ENCODE peak calls at places on chromosomes 7 and 10, in four cellular contexts. T is brain microvascular endothelial cell, A is IMR-90, X is RWPE2. G is an unnamed sample. For H3K36me3, the result is how much of the 10 kb centered on the place peaks cover.

GRCh38 chr7:133822816-133823552 is 304.2 kb upstream of the LRGUK start:
- DNase-seq in X (no peak), T (no peak), A (no peak), G (no peak)

GRCh38 chr10:52216852-52217251 is 97.2 kb upstream of the DKK1 start:
- DNase-seq in A (peak), X (no peak), T (peak), G (peak)

GRCh38 chr10:114779803-114780609 is 41.6 kb upstream of the FHIP2A start:
- DNase-seq in A (peak), T (peak), X (no peak), G (peak)

GRCh38 chr10:131856441-131857094 is 44.2 kb upstream of the PPP2R2D start:
- DNase-seq in X (no peak), A (no peak), T (no peak), G (no peak)

GRCh38 chr7:54477083-54477482 is 65.1 kb upstream of the VSTM2A start:
- DNase-seq in X (no peak), A (no peak), T (no peak), G (no peak)

GRCh38 chr10:101769541-101770180 is 6.3 kb downstream of the FGF8 start:
- DNase-seq in A (no peak), T (no peak), X (no peak), G (no peak)

GRCh38 chr10:27529010-27529783 is 25.1 kb downstream of the RAB18 start:
- DNase-seq in T (no peak), X (no peak), A (peak), G (no peak)

GRCh38 chr7:92621641-92622429 is 31.6 kb upstream of the FAM133B start:
- DNase-seq in T (no peak), A (no peak), X (no peak), G (no peak)

GRCh38 chr10:106175760-106176377 is 988.6 kb downstream of the SORCS1 start:
- DNase-seq in X (no peak), T (no peak), A (no peak), G (no peak)
- TF ChIP-seq CTCF in X (peak), T (peak), A (peak), G (peak)

GRCh38 chr10:116671274-116671926 is 50.6 kb downstream of the PNLIPRP2 start:
- DNase-seq in A (peak), X (no peak), T (no peak), G (no peak)

GRCh38 chr10:116668446-116668845 is 47.7 kb downstream of the PNLIPRP2 start:
- DNase-seq in X (no peak), T (no peak), A (no peak), G (no peak)

GRCh38 chr10:116670706-116671105 is 50.0 kb downstream of the PNLIPRP2 start:
- DNase-seq in A (no peak), T (no peak), X (no peak), G (no peak)

GRCh38 chr10:116669080-116669479 is 48.3 kb downstream of the PNLIPRP2 start:
- DNase-seq in A (peak), X (no peak), T (no peak), G (no peak)

GRCh38 chr10:116669832-116670644 is 49.3 kb downstream of the PNLIPRP2 start:
- DNase-seq in A (no peak), T (no peak), X (no peak), G (no peak)
- H3K4me3 ChIP-seq in A (no peak), T (no peak), X (no peak), G (no peak)

GRCh38 chr10:79353726-79354125 is 6.5 kb downstream of the PPIF start:
- DNase-seq in X (no peak), T (no peak), A (no peak), G (no peak)

GRCh38 chr10:79354615-79355014 is 7.3 kb downstream of the PPIF start:
- DNase-seq in A (no peak), T (no peak), X (no peak), G (no peak)

GRCh38 chr10:79352035-79352595 is 4.8 kb downstream of the PPIF start:
- DNase-seq in T (no peak), X (no peak), A (no peak), G (no peak)

GRCh38 chr10:79354141-79354540 is 6.9 kb downstream of the PPIF start:
- DNase-seq in X (no peak), A (no peak), T (no peak), G (no peak)

DNA sequence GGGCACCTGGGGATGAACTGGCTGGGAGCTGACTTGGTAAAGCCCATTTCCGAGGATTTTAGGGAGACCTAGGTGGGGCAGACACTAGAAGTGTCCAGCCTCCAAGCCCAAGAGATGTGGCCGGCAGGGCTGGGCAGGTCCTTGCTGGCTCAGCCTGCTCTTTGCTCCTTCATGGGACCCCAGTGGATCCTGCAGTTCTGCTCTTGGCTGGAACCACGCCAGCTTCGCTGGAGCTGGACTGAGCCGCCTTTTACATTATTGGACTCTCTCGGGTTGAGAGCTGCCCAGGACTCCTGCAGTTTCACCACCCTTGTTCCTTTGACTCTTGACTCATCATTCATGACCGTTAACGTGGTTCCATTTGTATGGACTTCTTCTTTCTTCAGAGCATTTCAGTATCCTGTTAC is 5.7 kb downstream of the PPIF start:
- DNase-seq in A (no peak), T (no peak), X (no peak), G (no peak)
- H3K36me3 ChIP-seq in A (half or more), T (half or more), X (half or more), G (under half)

GRCh38 chr7:75650062-75650461 is 88.7 kb downstream of the HIP1 start:
- DNase-seq in A (no peak), X (no peak), T (no peak), G (no peak)
- TF ChIP-seq CTCF in A (no peak), X (no peak), T (no peak), G (no peak)

GRCh38 chr10:79065091-79065551 is 3.6 kb upstream of the ZMIZ1 start:
- DNase-seq in A (no peak), X (no peak), T (no peak), G (no peak)

GRCh38 chr10:79067241-79068202 is 1.2 kb upstream of the ZMIZ1 start:
- DNase-seq in A (peak), T (peak), X (no peak), G (no peak)

GRCh38 chr10:79066460-79067240 is 2.1 kb upstream of the ZMIZ1 start:
- DNase-seq in T (no peak), X (no peak), A (peak), G (no peak)

GRCh38 chr10:79063661-79064490 is 4.9 kb upstream of the ZMIZ1 start:
- DNase-seq in T (no peak), X (no peak), A (no peak), G (no peak)

DNA sequence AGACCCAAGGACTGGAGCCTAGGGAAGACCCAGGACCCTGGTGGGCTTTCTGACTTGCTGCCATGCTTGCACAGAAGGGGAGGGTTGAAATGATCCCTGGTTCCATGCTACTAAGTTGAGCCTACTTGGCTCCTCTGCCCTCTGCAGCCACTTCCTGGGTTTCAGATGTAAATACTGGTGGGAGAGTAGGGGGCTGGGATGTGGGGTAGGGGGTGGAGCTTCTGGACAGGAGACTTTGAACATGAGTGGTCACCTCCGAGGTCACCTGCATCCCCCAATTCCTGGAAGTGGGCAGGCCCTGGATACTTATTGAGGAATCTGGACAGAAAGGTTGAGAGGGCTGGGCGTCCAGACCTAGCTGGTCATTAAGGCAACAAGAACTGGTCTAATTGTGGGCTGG is 2.9 kb upstream of the ZMIZ1 start:
- DNase-seq in T (no peak), A (no peak), X (no peak), G (no peak)
- H3K4me3 ChIP-seq in T (no peak), A (no peak), X (no peak), G (no peak)

GRCh38 chr7:124713086-124713485 is 52.5 kb downstream of the GPR37 start:
- DNase-seq in X (no peak), T (no peak), A (no peak), G (no peak)
- H3K36me3 ChIP-seq in X (under half), T (under half), A (under half), G (under half)

DNA sequence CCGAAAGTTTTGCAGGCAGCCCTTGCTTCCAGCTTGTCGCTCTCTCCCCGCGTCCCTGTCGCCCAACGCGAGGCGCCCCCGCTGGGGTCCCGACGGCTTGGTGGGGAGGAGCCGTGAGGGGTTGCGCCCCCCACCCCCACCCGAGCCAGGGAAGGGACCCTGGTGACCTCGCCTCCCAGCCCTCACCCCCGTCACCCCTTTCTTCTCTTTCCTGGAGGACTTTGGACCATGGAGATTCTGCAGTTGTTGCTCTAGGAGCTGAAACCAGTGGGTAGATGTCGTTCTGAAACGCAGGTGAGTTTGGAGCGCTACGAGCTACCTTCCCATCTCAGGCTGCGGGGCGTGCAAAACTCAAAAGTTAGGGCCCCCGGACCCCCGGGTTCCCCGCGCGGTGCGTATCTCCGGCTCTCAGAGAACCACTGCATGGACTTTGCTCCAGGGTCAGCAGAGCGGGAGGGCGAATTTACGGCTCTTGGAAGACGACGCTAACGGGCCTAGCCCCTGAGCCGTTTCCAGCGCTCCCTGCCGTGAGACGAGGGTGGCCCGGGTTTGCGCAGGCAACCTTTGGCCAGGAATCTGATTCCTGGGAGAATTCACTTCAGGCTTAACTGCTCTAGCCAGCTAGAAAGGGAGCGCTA is 684 bp upstream of the ATXN7L1 start:
- DNase-seq in A (peak), X (no peak), T (peak), G (no peak)
- TF ChIP-seq CTCF in A (peak), X (peak), T (no peak), G (peak)

GRCh38 chr7:157787275-157787701 is 450.5 kb downstream of the DNAJB6 start:
- DNase-seq in A (no peak), X (peak), T (no peak), G (no peak)
- H3K4me3 ChIP-seq in A (no peak), X (no peak), T (no peak), G (no peak)

GRCh38 chr10:95343573-95343972 is 52.8 kb upstream of the PDLIM1 start:
- DNase-seq in T (no peak), X (no peak), A (no peak), G (no peak)
- H3K36me3 ChIP-seq in T (under half), X (under half), A (under half), G (under half)

DNA sequence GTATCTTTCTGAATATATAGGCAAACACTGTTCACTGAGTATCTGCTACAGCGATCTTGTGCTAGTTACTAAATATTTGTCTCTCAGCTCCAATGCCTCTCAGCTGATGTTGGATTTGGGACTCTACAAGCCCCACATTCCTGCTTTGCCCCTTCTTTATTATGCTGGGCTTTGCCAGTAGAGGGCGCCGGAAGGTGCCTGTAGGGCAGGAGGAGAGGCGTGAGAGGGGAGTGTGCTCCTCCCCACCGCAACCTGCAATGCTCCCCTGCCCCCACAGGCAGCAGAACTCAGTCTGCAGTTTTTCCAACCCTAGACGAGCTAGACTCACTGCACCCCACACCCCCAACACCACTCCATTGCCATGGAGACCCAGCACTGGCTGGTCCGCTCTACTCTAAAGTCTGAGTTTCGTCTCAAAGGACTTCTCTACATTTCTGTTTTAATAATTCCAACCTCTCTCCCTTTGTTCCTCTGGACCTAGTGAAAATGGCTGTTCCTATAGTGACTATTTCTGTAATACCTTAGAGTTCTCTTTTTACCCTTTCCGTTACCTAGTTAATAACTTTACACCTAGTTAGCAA is 337.6 kb downstream of the CCSER2 start:
- DNase-seq in T (no peak), A (no peak), X (no peak), G (no peak)
- TF ChIP-seq CTCF in T (peak), A (peak), X (peak), G (peak)